ENCODE peak calls at places on chromosomes 7 and 10, in five cellular contexts. One of them, this sample, is unnamed.

GRCh38 chr7:155262010-155262409 is 35.7 kb upstream of the INSIG1 start:
- DNase-seq in Panc1: no peak
- DNase-seq in cardiac muscle cell: no peak
- DNase-seq in endothelial cell of umbilical vein: no peak
- DNase-seq in right cardiac atrium: no peak
- DNase-seq in this sample: no peak

GRCh38 chr10:88065384-88066049 is 202.1 kb downstream of the PTEN start:
- DNase-seq in Panc1: no peak
- DNase-seq in endothelial cell of umbilical vein: no peak
- DNase-seq in cardiac muscle cell: no peak
- DNase-seq in right cardiac atrium: no peak
- DNase-seq in this sample: no peak

GRCh38 chr7:130151591-130152269 is 53.5 kb downstream of the TMEM209 start:
- DNase-seq in right cardiac atrium: no peak
- DNase-seq in cardiac muscle cell: no peak
- DNase-seq in endothelial cell of umbilical vein: no peak
- DNase-seq in Panc1: no peak
- DNase-seq in this sample: no peak

GRCh38 chr10:48187713-48188541 is 86.6 kb downstream of the FRMPD2 start:
- DNase-seq in endothelial cell of umbilical vein: no peak
- DNase-seq in cardiac muscle cell: no peak
- DNase-seq in Panc1: no peak
- DNase-seq in right cardiac atrium: no peak
- DNase-seq in this sample: no peak

GRCh38 chr10:114359953-114360345 is 44.4 kb downstream of the AFAP1L2 start:
- DNase-seq in endothelial cell of umbilical vein: no peak
- DNase-seq in cardiac muscle cell: no peak
- DNase-seq in Panc1: no peak
- DNase-seq in right cardiac atrium: no peak
- DNase-seq in this sample: no peak

GRCh38 chr7:102424129-102424551 is 9.2 kb upstream of the ORAI2 start:
- DNase-seq in endothelial cell of umbilical vein: no peak
- DNase-seq in Panc1: no peak
- DNase-seq in cardiac muscle cell: no peak
- DNase-seq in right cardiac atrium: no peak
- DNase-seq in this sample: peak; percentile 46

GRCh38 chr10:33952692-33953360 is 618.4 kb upstream of the NRP1 start:
- DNase-seq in cardiac muscle cell: no peak
- DNase-seq in right cardiac atrium: no peak
- DNase-seq in Panc1: no peak
- DNase-seq in endothelial cell of umbilical vein: peak; percentile 17
- DNase-seq in this sample: no peak

GRCh38 chr10:14583252-14583651 is 191.4 kb downstream of the FAM107B start:
- DNase-seq in cardiac muscle cell: no peak
- DNase-seq in endothelial cell of umbilical vein: no peak
- DNase-seq in Panc1: no peak
- DNase-seq in right cardiac atrium: no peak
- DNase-seq in this sample: no peak

GRCh38 chr7:104980440-104980839 is 33.6 kb upstream of the KMT2E start:
- DNase-seq in Panc1: no peak
- DNase-seq in cardiac muscle cell: no peak
- DNase-seq in right cardiac atrium: no peak
- DNase-seq in endothelial cell of umbilical vein: no peak
- DNase-seq in this sample: no peak

GRCh38 chr10:76547352-76547972 is 1090.1 kb downstream of the KCNMA1 start:
- DNase-seq in endothelial cell of umbilical vein: peak; percentile 72
- DNase-seq in right cardiac atrium: peak; percentile 82
- DNase-seq in cardiac muscle cell: peak; percentile 91
- DNase-seq in Panc1: peak; percentile 38
- DNase-seq in this sample: peak; percentile 83

GRCh38 chr10:87861566-87861952 is 1.8 kb downstream of the KLLN start:
- DNase-seq in endothelial cell of umbilical vein: peak; percentile 81
- DNase-seq in Panc1: no peak
- DNase-seq in cardiac muscle cell: peak; percentile 66
- DNase-seq in right cardiac atrium: peak; percentile 85
- DNase-seq in this sample: peak; percentile 86

GRCh38 chr10:89283174-89283987 is 18.5 kb upstream of the IFIT2 start:
- DNase-seq in Panc1: no peak
- DNase-seq in right cardiac atrium: no peak
- DNase-seq in endothelial cell of umbilical vein: no peak
- DNase-seq in cardiac muscle cell: no peak
- DNase-seq in this sample: no peak

GRCh38 chr7:68689087-68689433 is 909.2 kb upstream of the AUTS2 start:
- DNase-seq in Panc1: no peak
- DNase-seq in endothelial cell of umbilical vein: no peak
- DNase-seq in right cardiac atrium: no peak
- DNase-seq in cardiac muscle cell: no peak
- DNase-seq in this sample: no peak

DNA sequence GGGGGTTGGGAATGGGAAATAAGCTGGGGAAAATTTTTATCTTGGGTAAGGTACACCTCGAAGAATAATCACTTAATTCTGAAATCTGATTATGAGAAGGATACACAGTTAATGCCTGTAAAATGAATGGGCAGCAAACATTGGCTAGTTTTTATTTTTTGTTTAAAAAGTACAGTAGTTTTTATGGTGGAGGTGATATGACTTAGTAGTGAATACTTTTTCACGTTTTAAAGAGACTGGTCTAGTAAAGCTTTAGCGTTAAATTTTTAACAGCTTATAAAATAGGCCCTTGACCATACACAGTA is 1.8 kb downstream of the PTPN12 start:
- DNase-seq in Panc1: no peak
- DNase-seq in right cardiac atrium: no peak
- DNase-seq in endothelial cell of umbilical vein: no peak
- DNase-seq in cardiac muscle cell: no peak
- DNase-seq in this sample: no peak
- H3K4me3 ChIP-seq in Panc1: peak overlapping the region; percentile 98
- H3K4me3 ChIP-seq in right cardiac atrium: peak overlapping the region; percentile 97
- H3K4me3 ChIP-seq in endothelial cell of umbilical vein: peak overlapping the region; percentile 87
- H3K4me3 ChIP-seq in cardiac muscle cell: peak overlapping the region; percentile 91
- H3K4me3 ChIP-seq in this sample: peak overlapping the region; percentile 98

DNA sequence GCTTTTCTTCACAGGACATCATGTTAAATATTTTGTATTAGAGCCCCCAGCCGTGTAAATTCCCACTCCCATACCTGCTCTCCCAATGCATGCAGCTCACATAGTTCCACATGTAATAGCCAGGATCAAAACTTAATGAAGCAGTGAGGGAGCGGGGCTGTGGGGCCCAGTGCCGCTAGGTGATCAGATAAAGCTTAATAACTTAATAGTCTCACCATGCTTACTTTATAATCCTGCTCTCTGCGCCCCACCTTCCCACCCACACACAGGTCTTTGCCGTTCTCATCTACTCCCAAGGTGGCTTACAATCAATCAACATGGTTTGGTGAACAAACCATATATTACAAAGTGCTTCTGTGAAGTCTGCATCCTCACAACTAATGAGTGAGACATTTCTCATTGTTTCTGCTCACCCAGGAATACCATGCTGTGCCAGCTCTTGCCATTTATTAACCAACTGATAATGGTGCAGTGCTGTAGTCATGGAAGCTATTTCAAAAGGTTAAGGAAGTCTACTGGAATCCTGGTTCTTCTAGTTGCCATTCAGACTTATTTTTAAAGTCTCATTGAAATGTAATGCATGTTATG is 156.4 kb downstream of the CTTNBP2 start:
- DNase-seq in right cardiac atrium: no peak
- DNase-seq in endothelial cell of umbilical vein: no peak
- DNase-seq in Panc1: no peak
- DNase-seq in cardiac muscle cell: no peak
- DNase-seq in this sample: no peak
- H3K27ac ChIP-seq in right cardiac atrium: no peak overlapping the region
- H3K27ac ChIP-seq in endothelial cell of umbilical vein: no peak overlapping the region
- H3K27ac ChIP-seq in Panc1: no peak overlapping the region
- H3K27ac ChIP-seq in cardiac muscle cell: no peak overlapping the region
- H3K27ac ChIP-seq in this sample: no peak overlapping the region

GRCh38 chr10:103636996-103637395 is 143.5 kb downstream of the NEURL1 start:
- DNase-seq in endothelial cell of umbilical vein: no peak
- DNase-seq in right cardiac atrium: no peak
- DNase-seq in cardiac muscle cell: no peak
- DNase-seq in Panc1: no peak
- DNase-seq in this sample: no peak
- H3K4me1 ChIP-seq in endothelial cell of umbilical vein: no peaks in the 10 kb centered on the region
- H3K4me1 ChIP-seq in right cardiac atrium: peaks cover 24% of the 10 kb centered on the region
- H3K4me1 ChIP-seq in cardiac muscle cell: no peaks in the 10 kb centered on the region
- H3K4me1 ChIP-seq in Panc1: no peaks in the 10 kb centered on the region
- H3K4me1 ChIP-seq in this sample: no peaks in the 10 kb centered on the region

GRCh38 chr10:103395754-103396066 is 565 bp downstream of the ATP5MK start:
- DNase-seq in endothelial cell of umbilical vein: peak; percentile 34
- DNase-seq in Panc1: no peak
- DNase-seq in right cardiac atrium: no peak
- DNase-seq in cardiac muscle cell: peak; percentile 31
- DNase-seq in this sample: no peak

GRCh38 chr10:103394180-103394579 is 2.1 kb downstream of the ATP5MK start:
- DNase-seq in right cardiac atrium: no peak
- DNase-seq in endothelial cell of umbilical vein: no peak
- DNase-seq in cardiac muscle cell: no peak
- DNase-seq in Panc1: no peak
- DNase-seq in this sample: no peak

GRCh38 chr10:103396067-103396788 is at the start of the genes ATP5MK and PDCD11:
- DNase-seq in cardiac muscle cell: peak; percentile 99
- DNase-seq in right cardiac atrium: peak; percentile 98
- DNase-seq in Panc1: peak; percentile 89
- DNase-seq in endothelial cell of umbilical vein: peak; percentile 99
- DNase-seq in this sample: peak; percentile 99

GRCh38 chr10:103396789-103397087 is 312 bp downstream of the PDCD11 start:
- DNase-seq in cardiac muscle cell: no peak
- DNase-seq in endothelial cell of umbilical vein: no peak
- DNase-seq in right cardiac atrium: no peak
- DNase-seq in Panc1: no peak
- DNase-seq in this sample: no peak

DNA sequence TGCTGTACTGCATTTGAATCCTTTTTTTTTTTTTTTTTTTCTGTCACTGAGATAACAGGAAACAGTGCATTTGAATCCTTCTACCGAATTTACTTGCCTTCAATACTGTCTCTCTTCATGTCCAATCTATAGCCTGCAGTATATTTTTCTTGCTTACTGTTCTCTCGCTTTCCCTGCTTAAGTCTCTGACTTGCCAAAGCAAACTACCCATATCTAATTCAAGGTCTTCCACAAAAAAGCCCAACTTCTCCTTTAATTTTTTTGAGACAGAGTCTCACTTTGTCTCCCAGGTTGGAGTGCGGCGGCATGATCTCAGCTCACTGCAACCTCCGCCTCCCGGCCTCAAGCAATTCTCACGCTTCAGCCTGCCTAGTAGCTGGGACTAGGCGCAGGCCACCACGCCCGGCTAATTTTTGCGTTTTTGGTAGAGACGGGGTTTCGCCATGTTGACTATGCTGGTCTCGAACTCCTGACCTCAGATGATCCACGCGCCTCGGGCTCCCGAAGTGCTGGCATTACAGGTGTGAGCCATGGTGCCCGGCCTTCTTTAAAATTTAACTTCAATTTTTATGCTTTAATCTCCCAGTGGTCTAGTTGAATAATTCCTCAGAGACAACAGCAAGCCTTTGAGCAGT is 882 bp downstream of the PDCD11 start:
- DNase-seq in Panc1: no peak
- DNase-seq in cardiac muscle cell: no peak
- DNase-seq in endothelial cell of umbilical vein: no peak
- DNase-seq in right cardiac atrium: no peak
- DNase-seq in this sample: no peak
- H3K4me3 ChIP-seq in Panc1: peak overlapping the region; percentile 94
- H3K4me3 ChIP-seq in cardiac muscle cell: peak overlapping the region; percentile 86
- H3K4me3 ChIP-seq in endothelial cell of umbilical vein: peak overlapping the region; percentile 81
- H3K4me3 ChIP-seq in right cardiac atrium: peak overlapping the region; percentile 80
- H3K4me3 ChIP-seq in this sample: peak overlapping the region; percentile 61

DNA sequence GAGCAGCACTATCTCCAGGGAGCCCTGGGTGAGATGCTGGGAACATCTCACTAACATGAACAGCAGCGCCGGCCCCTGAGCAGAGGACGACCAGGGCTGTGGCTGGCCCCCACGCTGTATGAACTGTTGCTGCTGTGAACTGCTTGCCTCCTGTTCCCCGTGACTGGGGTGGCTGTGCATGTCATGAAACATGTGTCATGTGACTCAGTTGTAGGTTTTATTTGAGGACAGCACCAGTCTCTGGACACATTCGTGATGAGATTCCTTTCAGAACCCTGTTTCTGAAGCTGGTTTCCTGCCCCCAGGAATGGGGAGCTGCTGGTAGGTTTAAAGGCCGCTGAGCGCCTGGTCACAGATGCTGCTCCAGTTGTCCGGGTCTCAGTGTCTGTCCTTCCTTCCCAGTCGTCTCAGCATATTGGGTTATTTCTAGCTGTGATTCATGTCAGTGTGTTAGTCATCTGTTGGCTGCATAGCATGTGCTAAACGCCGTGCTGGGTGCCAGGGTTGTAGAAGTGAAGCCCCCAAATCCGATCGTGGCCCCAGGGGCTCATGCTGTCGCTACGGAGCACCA is 79.1 kb upstream of the PPIF start:
- DNase-seq in right cardiac atrium: no peak
- DNase-seq in endothelial cell of umbilical vein: peak; percentile 42
- DNase-seq in Panc1: no peak
- DNase-seq in cardiac muscle cell: no peak
- DNase-seq in this sample: no peak
- H3K27ac ChIP-seq in right cardiac atrium: peak overlapping the region; percentile 14
- H3K27ac ChIP-seq in endothelial cell of umbilical vein: peak overlapping the region; percentile 86
- H3K27ac ChIP-seq in Panc1: no peak overlapping the region
- H3K27ac ChIP-seq in cardiac muscle cell: peak overlapping the region; percentile 28
- H3K27ac ChIP-seq in this sample: peak overlapping the region; percentile 40

GRCh38 chr7:127909424-127910152 is 121.6 kb downstream of the LRRC4 start:
- DNase-seq in Panc1: no peak
- DNase-seq in endothelial cell of umbilical vein: no peak
- DNase-seq in cardiac muscle cell: no peak
- DNase-seq in right cardiac atrium: no peak
- DNase-seq in this sample: no peak
- H3K4me1 ChIP-seq in Panc1: peaks cover 2% of the 10 kb centered on the region
- H3K4me1 ChIP-seq in endothelial cell of umbilical vein: peaks cover 23% of the 10 kb centered on the region
- H3K4me1 ChIP-seq in cardiac muscle cell: peaks cover 18% of the 10 kb centered on the region
- H3K4me1 ChIP-seq in right cardiac atrium: peaks cover 6% of the 10 kb centered on the region
- H3K4me1 ChIP-seq in this sample: peaks cover 4% of the 10 kb centered on the region